ENCODE peak calls at places on chromosome 9, in eight cellular contexts. J is activated T-helper 1 cell treated with anti-CD3 and anti-CD28 coated beads, Interleukin-2, amount 50 U/mL, for 16 hours; L is stimulated activated CD4-positive, alpha-beta T cell treated with anti-CD3 and anti-CD28 coated beads, Interleukin-1b, Interleukin-23, amount 100 ng/mL, for 24 hours; E is Kasumi-1; K is B cell; V is NCI-H1092 treated with DMSO at 0.1 percent for 48 hours; X is cerebellum; Z is mesendoderm. Q is an unnamed sample.

GRCh38 chr9:135704366-135704947 is 2.5 kb downstream of the KCNT1 start:
- DNase-seq in K (no peak), V (no peak), J (no peak), X (no peak), Z (no peak), E (no peak), L (no peak), Q (no peak)

GRCh38 chr9:93139365-93140182 is 5.5 kb upstream of the NINJ1 start:
- DNase-seq in E (no peak), L (no peak), X (no peak), V (no peak), Z (no peak), J (no peak), K (no peak), Q (no peak)

GRCh38 chr9:33698267-33698666 is 97.1 kb upstream of the PRSS3 start:
- DNase-seq in E (no peak), Z (no peak), K (no peak), L (no peak), X (no peak), J (no peak), V (no peak), Q (no peak)

GRCh38 chr9:132780230-132781007 is 97.7 kb downstream of the AK8 start:
- DNase-seq in V (no peak), E (no peak), X (no peak), K (no peak), J (no peak), L (no peak), Z (peak), Q (no peak)

GRCh38 chr9:71518045-71518888 is 250.0 kb downstream of the CEMIP2 start:
- DNase-seq in L (no peak), V (no peak), X (no peak), E (peak), Z (no peak), J (no peak), K (no peak), Q (no peak)

GRCh38 chr9:37920471-37921167 is 16.7 kb upstream of the SLC25A51 start:
- DNase-seq in X (no peak), E (no peak), L (no peak), V (no peak), K (no peak), J (no peak), Z (peak), Q (no peak)

GRCh38 chr9:21758540-21758939 is 43.9 kb upstream of the MTAP start:
- DNase-seq in K (no peak), Z (no peak), X (no peak), J (no peak), V (no peak), L (no peak), E (no peak), Q (no peak)

GRCh38 chr9:136902259-136902821 is 16.0 kb downstream of the TRAF2 start:
- DNase-seq in X (no peak), E (no peak), Z (no peak), L (peak), V (no peak), K (peak), J (peak), Q (peak)

GRCh38 chr9:126357074-126357473 is 30.4 kb downstream of the MVB12B start:
- DNase-seq in K (no peak), E (no peak), X (no peak), Z (no peak), L (no peak), J (no peak), V (no peak), Q (no peak)

GRCh38 chr9:91991621-91992435 is 41.8 kb upstream of the ROR2 start:
- DNase-seq in K (no peak), J (no peak), E (no peak), L (no peak), V (no peak), Z (no peak), X (no peak), Q (no peak)

GRCh38 chr9:124011460-124012301 is at the start of gene LHX2:
- DNase-seq in Z (peak), J (no peak), X (peak), E (peak), V (peak), K (peak), L (no peak), Q (peak)

GRCh38 chr9:37486256-37486615 is 488 bp downstream of the POLR1E start:
- DNase-seq in Z (no peak), L (no peak), V (no peak), E (peak), K (no peak), J (no peak), X (no peak), Q (no peak)

GRCh38 chr9:123473226-123473625 is 117.2 kb downstream of the CRB2 start:
- DNase-seq in V (peak), Z (no peak), J (no peak), K (no peak), E (no peak), L (no peak), X (peak), Q (no peak)

GRCh38 chr9:132824151-132824550 is 53.9 kb downstream of the AK8 start:
- DNase-seq in X (no peak), V (no peak), Z (no peak), E (no peak), J (no peak), L (no peak), K (no peak), Q (no peak)

GRCh38 chr9:117046666-117047327 is 359.7 kb downstream of the TRIM32 start:
- DNase-seq in E (no peak), L (no peak), Z (peak), V (no peak), J (no peak), X (no peak), K (no peak), Q (no peak)

GRCh38 chr9:26919698-26920097 is 27.1 kb upstream of the CAAP1 start:
- DNase-seq in K (no peak), J (no peak), V (no peak), L (no peak), Z (no peak), E (no peak), X (no peak), Q (no peak)

GRCh38 chr9:76341616-76342015 is 52.6 kb downstream of the RFK start:
- DNase-seq in Z (no peak), V (no peak), J (no peak), E (no peak), X (no peak), L (no peak), K (no peak), Q (no peak)

GRCh38 chr9:26685857-26686256 is 206.7 kb downstream of the CAAP1 start:
- DNase-seq in E (no peak), V (no peak), K (no peak), X (no peak), L (no peak), J (no peak), Z (peak), Q (no peak)

GRCh38 chr9:123954921-123955320 is 25.0 kb upstream of the DENND1A start:
- DNase-seq in V (no peak), X (no peak), L (no peak), Z (no peak), E (no peak), J (no peak), K (no peak), Q (no peak)

GRCh38 chr9:121272401-121272948 is 4.5 kb downstream of the GSN start:
- DNase-seq in X (no peak), J (no peak), E (no peak), K (no peak), Z (no peak), L (no peak), V (no peak), Q (no peak)

GRCh38 chr9:105047652-105048031 is 119.7 kb upstream of the ABCA1 start:
- DNase-seq in V (no peak), L (no peak), X (no peak), K (no peak), E (no peak), J (no peak), Z (no peak), Q (no peak)

GRCh38 chr9:12817702-12818101 is 42.9 kb downstream of the LURAP1L start:
- DNase-seq in X (no peak), K (no peak), V (no peak), J (no peak), Z (no peak), L (no peak), E (no peak), Q (peak)

GRCh38 chr9:107487521-107488399 is 1.8 kb downstream of the KLF4 start:
- DNase-seq in L (no peak), X (no peak), J (no peak), V (no peak), Z (peak), K (peak), E (no peak), Q (peak)

GRCh38 chr9:83355024-83355444 is 183.2 kb downstream of the FRMD3 start:
- DNase-seq in V (no peak), K (no peak), Z (peak), X (no peak), L (no peak), E (peak), J (no peak), Q (no peak)

GRCh38 chr9:134983094-134983493 is 65.4 kb upstream of the FCN1 start:
- DNase-seq in V (no peak), X (no peak), Z (peak), J (no peak), K (no peak), L (no peak), E (no peak), Q (peak)

Q was measured in T47D.